ENCODE peak calls at places on chromosomes 5 and 9, in seven cellular contexts. G is SK-N-SH, L is K562, Q is GM12878, C is HepG2, I is H1, T is HCT116. K is an unnamed sample.

GRCh38 chr5:143331956-143332355 is 71.5 kb downstream of the NR3C1 start:
- DNase-seq in G (no peak), L (no peak), Q (no peak), C (no peak), I (no peak), T (no peak), K (no peak)

GRCh38 chr9:136495401-136495800 is 12.6 kb upstream of the SEC16A start:
- DNase-seq in G (no peak), L (no peak), Q (no peak), C (no peak), I (no peak), T (no peak), K (no peak)

GRCh38 chr5:62720036-62720441 is 141.4 kb downstream of the LRRC70 start:
- DNase-seq in G (peak; percentile 31), L (peak; percentile 18), Q (peak; percentile 34), C (peak; percentile 30), I (peak; percentile 59), T (peak; percentile 31), K (peak; percentile 24)

GRCh38 chr9:120892177-120892747 is 15.3 kb upstream of the PHF19 start:
- DNase-seq in G (no peak), L (peak; percentile 33), Q (peak; percentile 94), C (no peak), I (no peak), T (no peak), K (no peak)

GRCh38 chr9:136088939-136089696 is 6.0 kb downstream of the NACC2 start:
- DNase-seq in G (peak; percentile 46), L (peak; percentile 17), Q (no peak), C (no peak), I (no peak), T (no peak), K (peak; percentile 60)

GRCh38 chr5:139389701-139390638 is at the start of gene MZB1:
- DNase-seq in G (no peak), L (no peak), Q (peak; percentile 95), C (no peak), I (no peak), T (no peak), K (no peak)

GRCh38 chr5:107486489-107486888 is 184.2 kb downstream of the EFNA5 start:
- DNase-seq in G (no peak), L (no peak), Q (peak; percentile 48), C (no peak), I (no peak), T (peak; percentile 36), K (no peak)

GRCh38 chr9:90508940-90509339 is 133.7 kb downstream of the DIRAS2 start:
- DNase-seq in G (no peak), L (no peak), Q (no peak), C (no peak), I (no peak), T (no peak), K (no peak)

GRCh38 chr9:78032599-78033457 is 1.2 kb upstream of the GNAQ start:
- DNase-seq in G (no peak), L (no peak), Q (no peak), C (no peak), I (no peak), T (no peak), K (peak; percentile 52)

GRCh38 chr9:69645488-69645887 is 26.7 kb downstream of the APBA1 start:
- DNase-seq in G (no peak), L (no peak), Q (no peak), C (no peak), I (no peak), T (peak; percentile 8), K (peak; percentile 85)

GRCh38 chr9:129333613-129333960 is 155.5 kb upstream of the IER5L start:
- DNase-seq in G (no peak), L (no peak), Q (no peak), C (peak; percentile 31), I (peak; percentile 59), T (peak; percentile 51), K (no peak)

GRCh38 chr5:139051392-139051791 is 146.8 kb downstream of the SIL1 start:
- DNase-seq in G (no peak), L (no peak), Q (no peak), C (no peak), I (no peak), T (no peak), K (peak; percentile 31)

GRCh38 chr5:74865293-74865798 is 841 bp downstream of the FAM169A start:
- DNase-seq in G (peak; percentile 55), L (no peak), Q (no peak), C (no peak), I (no peak), T (no peak), K (peak; percentile 21)

GRCh38 chr5:90353254-90353653 is 56.3 kb downstream of the CETN3 start:
- DNase-seq in G (no peak), L (no peak), Q (no peak), C (no peak), I (no peak), T (no peak), K (no peak)

GRCh38 chr9:29211681-29212589 is 1638.7 kb upstream of the C9orf72 start:
- DNase-seq in G (peak; percentile 89), L (no peak), Q (no peak), C (peak; percentile 12), I (peak; percentile 85), T (no peak), K (no peak)

GRCh38 chr9:96061293-96061987 is 185.9 kb downstream of the ERCC6L2 start:
- DNase-seq in G (peak; percentile 64), L (peak; percentile 40), Q (no peak), C (peak; percentile 21), I (peak; percentile 54), T (peak; percentile 10), K (peak; percentile 55)

GRCh38 chr5:114581136-114581535 is 219.3 kb downstream of the KCNN2 start:
- DNase-seq in G (no peak), L (no peak), Q (no peak), C (no peak), I (no peak), T (no peak), K (no peak)

GRCh38 chr5:15995206-15996052 is 184.2 kb downstream of the MARCHF11 start:
- DNase-seq in G (peak; percentile 5), L (no peak), Q (no peak), C (peak; percentile 5), I (peak; percentile 48), T (no peak), K (peak; percentile 16)

GRCh38 chr9:91740713-91741112 is 209.3 kb downstream of the ROR2 start:
- DNase-seq in G (no peak), L (no peak), Q (no peak), C (no peak), I (no peak), T (no peak), K (peak; percentile 19)

GRCh38 chr5:74556631-74557595 is 83.6 kb downstream of the ENC1 start:
- DNase-seq in G (peak; percentile 37), L (no peak), Q (no peak), C (no peak), I (no peak), T (no peak), K (no peak)

GRCh38 chr5:38593959-38594358 is 37.5 kb upstream of the LIFR start:
- DNase-seq in G (no peak), L (no peak), Q (no peak), C (no peak), I (no peak), T (no peak), K (no peak)

GRCh38 chr5:38596997-38597396 is 40.6 kb upstream of the LIFR start:
- DNase-seq in G (no peak), L (no peak), Q (no peak), C (peak; percentile 3), I (no peak), T (no peak), K (no peak)

GRCh38 chr5:38591450-38591849 is 35.0 kb upstream of the LIFR start:
- DNase-seq in G (no peak), L (no peak), Q (no peak), C (no peak), I (no peak), T (no peak), K (no peak)

GRCh38 chr5:38598296-38598993 is 42.0 kb upstream of the LIFR start:
- DNase-seq in G (no peak), L (no peak), Q (no peak), C (no peak), I (no peak), T (no peak), K (no peak)

DNA sequence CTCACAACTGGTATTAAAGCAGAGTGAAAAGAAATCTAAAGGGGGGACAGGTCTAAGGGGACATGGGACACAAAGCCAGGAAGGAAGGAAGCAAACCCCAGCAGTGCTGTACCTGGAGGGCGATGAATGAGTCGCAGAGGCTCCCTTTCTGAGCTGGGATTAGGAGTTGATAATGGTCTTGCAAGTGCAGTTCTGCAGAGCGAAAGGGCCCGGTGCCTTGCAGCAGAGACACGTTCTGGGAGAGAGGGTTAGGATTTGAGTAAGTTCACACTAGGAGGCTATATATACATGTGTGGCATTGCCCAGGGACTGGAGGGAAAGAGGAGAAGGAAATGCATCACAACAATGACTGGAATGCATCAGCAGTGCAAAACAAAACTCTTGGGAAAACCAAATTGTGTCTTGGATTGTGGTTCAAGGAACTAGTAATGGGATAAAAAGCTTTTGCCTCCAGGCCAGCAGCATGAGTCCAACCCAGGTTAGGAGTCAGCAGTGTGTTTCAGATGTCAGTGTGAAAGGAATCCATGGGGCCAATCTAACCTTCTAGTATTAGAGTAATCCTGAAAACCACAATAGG is 38.8 kb upstream of the LIFR start:
- DNase-seq in G (no peak), L (no peak), Q (no peak), C (no peak), I (no peak), T (no peak), K (no peak)
- TF ChIP-seq JUND in G (no peak), L (no peak), Q (no peak), C (no peak), I (no peak), T (no peak), K (no peak)

GRCh38 chr9:127723450-127723849 is 7.6 kb downstream of the TTC16 start:
- DNase-seq in G (no peak), L (no peak), Q (no peak), C (no peak), I (no peak), T (no peak), K (no peak)
- TF ChIP-seq JUND in G (no peak), L (no peak), Q (no peak), C (no peak), I (no peak), T (no peak), K (no peak)

DNA sequence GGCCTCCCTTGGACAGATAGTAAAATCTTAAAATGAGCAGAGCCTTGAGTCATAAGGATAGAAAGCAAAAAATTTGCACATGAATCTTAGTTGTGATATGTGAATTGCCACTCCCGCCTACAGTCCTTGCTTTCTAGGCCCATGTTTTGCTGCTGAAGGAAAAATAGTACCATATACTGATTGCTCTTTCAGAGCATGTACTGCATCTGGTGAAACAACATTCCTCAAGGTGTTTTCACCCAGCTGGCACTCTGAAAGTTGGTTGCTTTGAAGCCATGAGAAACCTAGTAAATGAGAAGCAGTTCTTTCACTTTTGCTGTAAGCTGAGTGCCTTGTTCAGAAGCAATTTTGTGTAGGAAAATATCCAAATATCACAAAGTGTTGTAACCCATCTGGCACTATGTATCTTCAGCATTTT is 10.3 kb downstream of the CDC37L1 start:
- DNase-seq in G (no peak), L (no peak), Q (peak; percentile 51), C (no peak), I (no peak), T (no peak), K (no peak)
- TF ChIP-seq JUND in G (no peak), L (no peak), Q (no peak), C (no peak), I (no peak), T (no peak), K (no peak)

DNA sequence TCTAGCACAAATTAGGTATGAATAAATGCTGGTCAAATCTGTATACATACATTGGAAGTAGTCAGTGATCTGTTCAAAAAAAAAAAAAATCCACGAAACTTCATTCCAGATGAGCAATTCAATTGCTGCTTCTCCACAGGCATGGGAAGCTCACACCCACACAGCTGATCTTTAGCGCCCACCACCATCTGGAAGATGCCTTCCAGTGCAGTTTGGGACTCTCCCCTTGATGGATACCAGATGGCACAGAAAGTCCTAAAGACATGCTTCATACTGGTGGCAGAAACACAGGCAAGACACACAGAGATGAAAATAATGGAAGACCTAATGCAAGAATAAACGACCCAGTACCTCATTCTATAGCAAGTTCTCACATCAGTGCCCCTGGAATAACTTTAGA is 135.3 kb upstream of the TAS2R1 start:
- DNase-seq in G (peak; percentile 63), L (no peak), Q (no peak), C (no peak), I (no peak), T (no peak), K (no peak)
- TF ChIP-seq JUND in G (no peak), L (no peak), Q (no peak), C (no peak), I (no peak), T (no peak), K (no peak)